ENCODE peak calls at places on chromosome 20, in six cellular contexts. One of them, this sample, is unnamed.

GRCh38 chr20:31603822-31604566 is 1.1 kb upstream of the ID1 start:
- DNase-seq in endothelial cell of umbilical vein: peak; percentile 97
- DNase-seq in HCT116: peak; percentile 96
- DNase-seq in sigmoid colon: peak; percentile 97
- DNase-seq in breast epithelium: peak; percentile 86
- DNase-seq in GM12892: peak; percentile 75
- DNase-seq in this sample: peak; percentile 95

GRCh38 chr20:38426498-38426897 is 8.6 kb downstream of the SNHG17 start:
- DNase-seq in endothelial cell of umbilical vein: no peak
- DNase-seq in HCT116: no peak
- DNase-seq in sigmoid colon: no peak
- DNase-seq in breast epithelium: no peak
- DNase-seq in GM12892: no peak
- DNase-seq in this sample: no peak

GRCh38 chr20:1154224-1154623 is 30.6 kb downstream of the TMEM74B start:
- DNase-seq in endothelial cell of umbilical vein: no peak
- DNase-seq in HCT116: no peak
- DNase-seq in sigmoid colon: no peak
- DNase-seq in breast epithelium: no peak
- DNase-seq in GM12892: no peak
- DNase-seq in this sample: no peak

GRCh38 chr20:51796332-51796731 is 6.0 kb downstream of the SALL4 start:
- DNase-seq in endothelial cell of umbilical vein: no peak
- DNase-seq in HCT116: no peak
- DNase-seq in sigmoid colon: no peak
- DNase-seq in breast epithelium: no peak
- DNase-seq in GM12892: no peak
- DNase-seq in this sample: no peak

GRCh38 chr20:13723015-13723414 is 61.7 kb downstream of the ESF1 start:
- DNase-seq in endothelial cell of umbilical vein: no peak
- DNase-seq in HCT116: no peak
- DNase-seq in sigmoid colon: no peak
- DNase-seq in breast epithelium: no peak
- DNase-seq in GM12892: no peak
- DNase-seq in this sample: no peak

GRCh38 chr20:25252686-25253421 is 5.0 kb downstream of the PYGB start:
- DNase-seq in endothelial cell of umbilical vein: no peak
- DNase-seq in HCT116: no peak
- DNase-seq in sigmoid colon: no peak
- DNase-seq in breast epithelium: no peak
- DNase-seq in GM12892: no peak
- DNase-seq in this sample: no peak

GRCh38 chr20:23291575-23292240 is 58.9 kb upstream of the NXT1 start:
- DNase-seq in endothelial cell of umbilical vein: no peak
- DNase-seq in HCT116: no peak
- DNase-seq in sigmoid colon: peak; percentile 11
- DNase-seq in breast epithelium: no peak
- DNase-seq in GM12892: no peak
- DNase-seq in this sample: no peak

GRCh38 chr20:49115565-49115964 is 69.5 kb downstream of the CSE1L start:
- DNase-seq in endothelial cell of umbilical vein: no peak
- DNase-seq in HCT116: no peak
- DNase-seq in sigmoid colon: no peak
- DNase-seq in breast epithelium: no peak
- DNase-seq in GM12892: no peak
- DNase-seq in this sample: no peak

DNA sequence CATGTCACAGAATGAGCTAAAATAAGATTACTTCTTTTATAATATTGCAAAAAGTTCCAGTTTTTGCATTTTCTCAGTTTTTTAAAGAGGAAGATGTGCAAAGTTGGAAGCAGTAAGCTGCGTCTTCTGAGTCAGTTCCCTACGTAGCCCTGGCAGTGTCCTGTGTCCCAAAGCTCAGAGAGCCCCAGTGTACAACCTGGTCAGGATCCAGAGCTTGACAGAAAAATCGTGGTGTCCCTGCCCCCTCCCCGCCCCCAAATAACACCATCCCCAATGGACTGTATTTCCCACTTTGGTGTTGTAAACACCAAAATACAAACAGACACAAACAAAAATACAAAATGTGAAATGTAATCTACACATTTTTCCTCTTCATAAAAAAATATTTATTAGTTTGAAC is 4.6 kb downstream of the SLC2A4RG start:
- DNase-seq in endothelial cell of umbilical vein: no peak
- DNase-seq in HCT116: no peak
- DNase-seq in sigmoid colon: no peak
- DNase-seq in breast epithelium: no peak
- DNase-seq in GM12892: no peak
- DNase-seq in this sample: no peak
- TF ChIP-seq POLR2AphosphoS5 in endothelial cell of umbilical vein: no peak
- TF ChIP-seq POLR2AphosphoS5 in HCT116: no peak
- TF ChIP-seq POLR2AphosphoS5 in sigmoid colon: no peak
- TF ChIP-seq POLR2AphosphoS5 in breast epithelium: no peak
- TF ChIP-seq POLR2AphosphoS5 in GM12892: no peak
- TF ChIP-seq POLR2AphosphoS5 in this sample: no peak

DNA sequence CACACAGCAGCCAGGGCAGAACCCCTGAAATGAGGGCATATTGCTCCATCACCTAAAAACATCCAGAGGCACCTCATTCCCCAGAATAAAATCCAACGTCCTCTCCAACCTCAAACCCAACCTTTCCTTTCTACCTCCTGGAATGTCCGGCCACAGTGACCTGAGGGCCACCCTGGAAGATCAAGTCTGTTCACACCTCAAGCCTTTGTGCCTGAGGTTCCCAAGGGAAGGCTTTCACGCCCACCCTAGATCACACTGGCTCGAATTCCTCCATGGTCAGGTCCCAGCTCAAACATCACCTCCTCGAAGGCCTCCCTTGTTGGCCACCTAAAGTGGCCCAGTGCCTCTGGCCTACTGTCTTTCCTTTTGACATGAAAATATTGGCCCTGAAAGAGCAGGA is 88.9 kb downstream of the ZMYND8 start:
- DNase-seq in endothelial cell of umbilical vein: no peak
- DNase-seq in HCT116: no peak
- DNase-seq in sigmoid colon: no peak
- DNase-seq in breast epithelium: no peak
- DNase-seq in GM12892: no peak
- DNase-seq in this sample: no peak
- TF ChIP-seq POLR2AphosphoS5 in endothelial cell of umbilical vein: no peak
- TF ChIP-seq POLR2AphosphoS5 in HCT116: no peak
- TF ChIP-seq POLR2AphosphoS5 in sigmoid colon: no peak
- TF ChIP-seq POLR2AphosphoS5 in breast epithelium: no peak
- TF ChIP-seq POLR2AphosphoS5 in GM12892: no peak
- TF ChIP-seq POLR2AphosphoS5 in this sample: no peak

GRCh38 chr20:58579069-58579818 is 64.0 kb upstream of the APCDD1L start:
- DNase-seq in endothelial cell of umbilical vein: no peak
- DNase-seq in HCT116: no peak
- DNase-seq in sigmoid colon: peak; percentile 32
- DNase-seq in breast epithelium: peak; percentile 14
- DNase-seq in GM12892: no peak
- DNase-seq in this sample: no peak
- TF ChIP-seq POLR2AphosphoS5 in endothelial cell of umbilical vein: no peak
- TF ChIP-seq POLR2AphosphoS5 in HCT116: no peak
- TF ChIP-seq POLR2AphosphoS5 in sigmoid colon: no peak
- TF ChIP-seq POLR2AphosphoS5 in breast epithelium: no peak
- TF ChIP-seq POLR2AphosphoS5 in GM12892: no peak
- TF ChIP-seq POLR2AphosphoS5 in this sample: no peak

GRCh38 chr20:7379206-7379605 is 561.1 kb downstream of the HAO1 start:
- DNase-seq in endothelial cell of umbilical vein: no peak
- DNase-seq in HCT116: no peak
- DNase-seq in sigmoid colon: no peak
- DNase-seq in breast epithelium: no peak
- DNase-seq in GM12892: no peak
- DNase-seq in this sample: no peak
- TF ChIP-seq POLR2AphosphoS5 in endothelial cell of umbilical vein: no peak
- TF ChIP-seq POLR2AphosphoS5 in HCT116: no peak
- TF ChIP-seq POLR2AphosphoS5 in sigmoid colon: no peak
- TF ChIP-seq POLR2AphosphoS5 in breast epithelium: no peak
- TF ChIP-seq POLR2AphosphoS5 in GM12892: no peak
- TF ChIP-seq POLR2AphosphoS5 in this sample: no peak

DNA sequence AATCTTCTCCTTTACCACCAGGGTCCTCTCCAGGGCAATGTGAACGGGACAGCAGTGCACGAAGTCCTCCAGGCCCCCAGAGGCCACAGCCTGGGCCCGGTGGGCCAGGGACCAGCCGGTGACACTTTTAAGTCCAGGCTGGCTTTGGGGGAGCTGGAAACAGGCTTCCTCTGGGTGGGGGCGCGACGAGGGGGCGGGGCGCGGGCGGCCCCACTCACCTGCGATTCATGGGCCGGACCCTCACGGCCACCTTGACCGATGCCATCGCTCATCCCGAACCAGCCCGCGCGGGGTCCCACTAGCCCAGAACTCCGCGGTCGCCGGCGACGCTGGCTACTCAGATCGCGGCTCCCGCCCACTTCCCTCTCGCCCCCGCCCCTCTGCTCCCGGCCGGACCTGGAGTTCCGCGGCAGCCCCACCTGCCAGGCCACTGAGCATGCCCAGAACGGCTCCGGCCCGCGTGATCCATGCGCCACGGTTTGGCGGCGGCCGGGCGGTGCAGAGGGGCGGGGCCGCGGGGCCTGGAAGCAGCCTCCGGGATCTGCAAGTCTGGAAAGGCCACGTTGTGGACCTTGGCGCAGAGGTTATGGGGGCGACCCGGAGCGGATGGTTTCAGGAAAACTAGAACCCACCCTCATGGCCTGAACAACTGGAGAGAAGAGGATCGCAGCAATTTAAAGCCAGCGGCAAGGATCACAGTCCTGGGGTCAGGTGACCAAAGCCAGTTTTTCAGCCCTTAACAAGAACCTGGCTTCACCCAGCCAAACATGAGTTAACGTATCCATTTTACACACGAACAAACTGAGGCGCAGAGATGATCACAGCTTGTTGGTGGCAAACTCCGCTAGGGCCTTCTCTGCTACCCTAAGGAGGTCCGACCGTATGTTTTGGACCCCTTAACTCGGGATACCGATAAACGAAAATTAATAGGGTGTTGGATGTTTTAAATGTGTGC is at the start of gene KIF16B:
- DNase-seq in endothelial cell of umbilical vein: peak; percentile 93
- DNase-seq in HCT116: peak; percentile 78
- DNase-seq in sigmoid colon: peak; percentile 96
- DNase-seq in breast epithelium: peak; percentile 95
- DNase-seq in GM12892: peak; percentile 52
- DNase-seq in this sample: peak; percentile 89
- TF ChIP-seq POLR2AphosphoS5 in endothelial cell of umbilical vein: peak; percentile 21
- TF ChIP-seq POLR2AphosphoS5 in HCT116: peak; percentile 80
- TF ChIP-seq POLR2AphosphoS5 in sigmoid colon: peak; percentile 71
- TF ChIP-seq POLR2AphosphoS5 in breast epithelium: peak; percentile 26
- TF ChIP-seq POLR2AphosphoS5 in GM12892: no peak
- TF ChIP-seq POLR2AphosphoS5 in this sample: peak; percentile 93

GRCh38 chr20:34876161-34877001 is at the start of gene ACSS2:
- DNase-seq in endothelial cell of umbilical vein: peak; percentile 99
- DNase-seq in HCT116: peak; percentile 98
- DNase-seq in sigmoid colon: peak; percentile 100
- DNase-seq in breast epithelium: peak; percentile 100
- DNase-seq in GM12892: peak; percentile 65
- DNase-seq in this sample: peak; percentile 99
- TF ChIP-seq POLR2AphosphoS5 in endothelial cell of umbilical vein: peak; percentile 73
- TF ChIP-seq POLR2AphosphoS5 in HCT116: peak; percentile 84
- TF ChIP-seq POLR2AphosphoS5 in sigmoid colon: peak; percentile 89
- TF ChIP-seq POLR2AphosphoS5 in breast epithelium: peak; percentile 25
- TF ChIP-seq POLR2AphosphoS5 in GM12892: no peak
- TF ChIP-seq POLR2AphosphoS5 in this sample: peak; percentile 79